ENCODE peak calls at places on chromosomes 11 and 22, in seven cellular contexts. One of them, this sample, is unnamed.
A peak's percentile ranks its signal among the peaks of the same experiment; 100 is the strongest.

GRCh38 chr22:36425977-36426523 is 38.3 kb upstream of the MYH9 start:
- DNase-seq in caudate nucleus: no peak
- DNase-seq in stimulated activated CD4-positive, alpha-beta T cell treated with anti-CD3 and anti-CD28 coated beads, Interleukin-4, amount 100 ng/mL, for 24 hours: no peak
- DNase-seq in left ventricle myocardium inferior: peak; percentile 73
- DNase-seq in activated CD4-positive, alpha-beta T cell treated with anti-CD3 and anti-CD28 coated beads for 4 hours: no peak
- DNase-seq in spleen: peak; percentile 85
- DNase-seq in left colon: no peak
- DNase-seq in this sample: peak; percentile 81

GRCh38 chr11:109785714-109786113 is 307.5 kb upstream of the ZC3H12C start:
- DNase-seq in caudate nucleus: no peak
- DNase-seq in stimulated activated CD4-positive, alpha-beta T cell treated with anti-CD3 and anti-CD28 coated beads, Interleukin-4, amount 100 ng/mL, for 24 hours: no peak
- DNase-seq in left ventricle myocardium inferior: no peak
- DNase-seq in activated CD4-positive, alpha-beta T cell treated with anti-CD3 and anti-CD28 coated beads for 4 hours: no peak
- DNase-seq in spleen: no peak
- DNase-seq in left colon: no peak
- DNase-seq in this sample: peak; percentile 12

GRCh38 chr22:32205974-32206773 is 1.3 kb upstream of the RFPL2 start:
- DNase-seq in caudate nucleus: no peak
- DNase-seq in stimulated activated CD4-positive, alpha-beta T cell treated with anti-CD3 and anti-CD28 coated beads, Interleukin-4, amount 100 ng/mL, for 24 hours: no peak
- DNase-seq in left ventricle myocardium inferior: no peak
- DNase-seq in activated CD4-positive, alpha-beta T cell treated with anti-CD3 and anti-CD28 coated beads for 4 hours: no peak
- DNase-seq in spleen: no peak
- DNase-seq in left colon: no peak
- DNase-seq in this sample: no peak

GRCh38 chr11:65571940-65572339 is 398 bp upstream of the FAM89B start:
- DNase-seq in caudate nucleus: no peak
- DNase-seq in stimulated activated CD4-positive, alpha-beta T cell treated with anti-CD3 and anti-CD28 coated beads, Interleukin-4, amount 100 ng/mL, for 24 hours: no peak
- DNase-seq in left ventricle myocardium inferior: no peak
- DNase-seq in activated CD4-positive, alpha-beta T cell treated with anti-CD3 and anti-CD28 coated beads for 4 hours: no peak
- DNase-seq in spleen: no peak
- DNase-seq in left colon: peak; percentile 53
- DNase-seq in this sample: peak; percentile 47

GRCh38 chr11:47797633-47798032 is 30.5 kb upstream of the FNBP4 start:
- DNase-seq in caudate nucleus: no peak
- DNase-seq in stimulated activated CD4-positive, alpha-beta T cell treated with anti-CD3 and anti-CD28 coated beads, Interleukin-4, amount 100 ng/mL, for 24 hours: peak; percentile 73
- DNase-seq in left ventricle myocardium inferior: no peak
- DNase-seq in activated CD4-positive, alpha-beta T cell treated with anti-CD3 and anti-CD28 coated beads for 4 hours: peak; percentile 37
- DNase-seq in spleen: no peak
- DNase-seq in left colon: no peak
- DNase-seq in this sample: peak; percentile 38

GRCh38 chr22:31400023-31400397 is 606 bp downstream of the DRG1 start:
- DNase-seq in caudate nucleus: no peak
- DNase-seq in stimulated activated CD4-positive, alpha-beta T cell treated with anti-CD3 and anti-CD28 coated beads, Interleukin-4, amount 100 ng/mL, for 24 hours: no peak
- DNase-seq in left ventricle myocardium inferior: no peak
- DNase-seq in activated CD4-positive, alpha-beta T cell treated with anti-CD3 and anti-CD28 coated beads for 4 hours: no peak
- DNase-seq in spleen: no peak
- DNase-seq in left colon: peak; percentile 8
- DNase-seq in this sample: peak; percentile 52

GRCh38 chr11:73585834-73586575 is 11.9 kb downstream of the FAM168A start:
- DNase-seq in caudate nucleus: no peak
- DNase-seq in stimulated activated CD4-positive, alpha-beta T cell treated with anti-CD3 and anti-CD28 coated beads, Interleukin-4, amount 100 ng/mL, for 24 hours: no peak
- DNase-seq in left ventricle myocardium inferior: no peak
- DNase-seq in activated CD4-positive, alpha-beta T cell treated with anti-CD3 and anti-CD28 coated beads for 4 hours: no peak
- DNase-seq in spleen: no peak
- DNase-seq in left colon: no peak
- DNase-seq in this sample: no peak

GRCh38 chr11:67441082-67441683 is 2.1 kb downstream of the CORO1B start:
- DNase-seq in caudate nucleus: no peak
- DNase-seq in stimulated activated CD4-positive, alpha-beta T cell treated with anti-CD3 and anti-CD28 coated beads, Interleukin-4, amount 100 ng/mL, for 24 hours: no peak
- DNase-seq in left ventricle myocardium inferior: no peak
- DNase-seq in activated CD4-positive, alpha-beta T cell treated with anti-CD3 and anti-CD28 coated beads for 4 hours: no peak
- DNase-seq in spleen: no peak
- DNase-seq in left colon: no peak
- DNase-seq in this sample: no peak

GRCh38 chr11:33978376-33978775 is 73.2 kb upstream of the CAPRIN1 start:
- DNase-seq in caudate nucleus: no peak
- DNase-seq in stimulated activated CD4-positive, alpha-beta T cell treated with anti-CD3 and anti-CD28 coated beads, Interleukin-4, amount 100 ng/mL, for 24 hours: no peak
- DNase-seq in left ventricle myocardium inferior: no peak
- DNase-seq in activated CD4-positive, alpha-beta T cell treated with anti-CD3 and anti-CD28 coated beads for 4 hours: no peak
- DNase-seq in spleen: no peak
- DNase-seq in left colon: no peak
- DNase-seq in this sample: no peak

GRCh38 chr11:75319035-75319877 is 32.2 kb downstream of the ARRB1 start:
- DNase-seq in caudate nucleus: no peak
- DNase-seq in stimulated activated CD4-positive, alpha-beta T cell treated with anti-CD3 and anti-CD28 coated beads, Interleukin-4, amount 100 ng/mL, for 24 hours: no peak
- DNase-seq in left ventricle myocardium inferior: no peak
- DNase-seq in activated CD4-positive, alpha-beta T cell treated with anti-CD3 and anti-CD28 coated beads for 4 hours: no peak
- DNase-seq in spleen: no peak
- DNase-seq in left colon: peak; percentile 63
- DNase-seq in this sample: no peak

GRCh38 chr11:134331565-134332188 is at the start of gene GLB1L2:
- DNase-seq in caudate nucleus: peak; percentile 64
- DNase-seq in stimulated activated CD4-positive, alpha-beta T cell treated with anti-CD3 and anti-CD28 coated beads, Interleukin-4, amount 100 ng/mL, for 24 hours: peak; percentile 76
- DNase-seq in left ventricle myocardium inferior: peak; percentile 70
- DNase-seq in activated CD4-positive, alpha-beta T cell treated with anti-CD3 and anti-CD28 coated beads for 4 hours: peak; percentile 75
- DNase-seq in spleen: peak; percentile 91
- DNase-seq in left colon: peak; percentile 91
- DNase-seq in this sample: peak; percentile 36

GRCh38 chr11:82680252-82680651 is 53.4 kb downstream of the FAM181B start:
- DNase-seq in caudate nucleus: no peak
- DNase-seq in stimulated activated CD4-positive, alpha-beta T cell treated with anti-CD3 and anti-CD28 coated beads, Interleukin-4, amount 100 ng/mL, for 24 hours: no peak
- DNase-seq in left ventricle myocardium inferior: no peak
- DNase-seq in activated CD4-positive, alpha-beta T cell treated with anti-CD3 and anti-CD28 coated beads for 4 hours: no peak
- DNase-seq in spleen: no peak
- DNase-seq in left colon: peak; percentile 46
- DNase-seq in this sample: peak; percentile 86

GRCh38 chr11:69449320-69450063 is 32.0 kb upstream of the LINC01488 start:
- DNase-seq in caudate nucleus: no peak
- DNase-seq in stimulated activated CD4-positive, alpha-beta T cell treated with anti-CD3 and anti-CD28 coated beads, Interleukin-4, amount 100 ng/mL, for 24 hours: no peak
- DNase-seq in left ventricle myocardium inferior: peak; percentile 79
- DNase-seq in activated CD4-positive, alpha-beta T cell treated with anti-CD3 and anti-CD28 coated beads for 4 hours: no peak
- DNase-seq in spleen: peak; percentile 88
- DNase-seq in left colon: no peak
- DNase-seq in this sample: peak; percentile 76

GRCh38 chr22:50600541-50600940 is at the start of gene MAPK8IP2:
- DNase-seq in caudate nucleus: peak; percentile 39
- DNase-seq in stimulated activated CD4-positive, alpha-beta T cell treated with anti-CD3 and anti-CD28 coated beads, Interleukin-4, amount 100 ng/mL, for 24 hours: no peak
- DNase-seq in left ventricle myocardium inferior: no peak
- DNase-seq in activated CD4-positive, alpha-beta T cell treated with anti-CD3 and anti-CD28 coated beads for 4 hours: no peak
- DNase-seq in spleen: peak; percentile 70
- DNase-seq in left colon: no peak
- DNase-seq in this sample: no peak

GRCh38 chr22:35627267-35628041 is 10.3 kb upstream of the MB start:
- DNase-seq in caudate nucleus: peak; percentile 29
- DNase-seq in stimulated activated CD4-positive, alpha-beta T cell treated with anti-CD3 and anti-CD28 coated beads, Interleukin-4, amount 100 ng/mL, for 24 hours: peak; percentile 69
- DNase-seq in left ventricle myocardium inferior: peak; percentile 82
- DNase-seq in activated CD4-positive, alpha-beta T cell treated with anti-CD3 and anti-CD28 coated beads for 4 hours: peak; percentile 61
- DNase-seq in spleen: no peak
- DNase-seq in left colon: peak; percentile 92
- DNase-seq in this sample: peak; percentile 94

GRCh38 chr11:124920870-124921609 is 2.0 kb downstream of the HEPN1 start:
- DNase-seq in caudate nucleus: peak; percentile 25
- DNase-seq in stimulated activated CD4-positive, alpha-beta T cell treated with anti-CD3 and anti-CD28 coated beads, Interleukin-4, amount 100 ng/mL, for 24 hours: peak; percentile 78
- DNase-seq in left ventricle myocardium inferior: peak; percentile 81
- DNase-seq in activated CD4-positive, alpha-beta T cell treated with anti-CD3 and anti-CD28 coated beads for 4 hours: peak; percentile 74
- DNase-seq in spleen: peak; percentile 88
- DNase-seq in left colon: peak; percentile 54
- DNase-seq in this sample: peak; percentile 76

GRCh38 chr22:19811811-19812771 is 42.6 kb downstream of the GNB1L start:
- DNase-seq in caudate nucleus: no peak
- DNase-seq in stimulated activated CD4-positive, alpha-beta T cell treated with anti-CD3 and anti-CD28 coated beads, Interleukin-4, amount 100 ng/mL, for 24 hours: no peak
- DNase-seq in left ventricle myocardium inferior: no peak
- DNase-seq in activated CD4-positive, alpha-beta T cell treated with anti-CD3 and anti-CD28 coated beads for 4 hours: no peak
- DNase-seq in spleen: peak; percentile 65
- DNase-seq in left colon: no peak
- DNase-seq in this sample: no peak

GRCh38 chr22:49824936-49825335 is 2.7 kb downstream of the BRD1 start:
- DNase-seq in caudate nucleus: no peak
- DNase-seq in stimulated activated CD4-positive, alpha-beta T cell treated with anti-CD3 and anti-CD28 coated beads, Interleukin-4, amount 100 ng/mL, for 24 hours: no peak
- DNase-seq in left ventricle myocardium inferior: no peak
- DNase-seq in activated CD4-positive, alpha-beta T cell treated with anti-CD3 and anti-CD28 coated beads for 4 hours: no peak
- DNase-seq in spleen: no peak
- DNase-seq in left colon: no peak
- DNase-seq in this sample: no peak

GRCh38 chr11:106132582-106133354 is 55.3 kb downstream of the AASDHPPT start:
- DNase-seq in caudate nucleus: no peak
- DNase-seq in stimulated activated CD4-positive, alpha-beta T cell treated with anti-CD3 and anti-CD28 coated beads, Interleukin-4, amount 100 ng/mL, for 24 hours: no peak
- DNase-seq in left ventricle myocardium inferior: no peak
- DNase-seq in activated CD4-positive, alpha-beta T cell treated with anti-CD3 and anti-CD28 coated beads for 4 hours: no peak
- DNase-seq in spleen: no peak
- DNase-seq in left colon: no peak
- DNase-seq in this sample: no peak

GRCh38 chr11:8721740-8722139 is 39.1 kb downstream of the RPL27A start:
- DNase-seq in caudate nucleus: no peak
- DNase-seq in stimulated activated CD4-positive, alpha-beta T cell treated with anti-CD3 and anti-CD28 coated beads, Interleukin-4, amount 100 ng/mL, for 24 hours: no peak
- DNase-seq in left ventricle myocardium inferior: no peak
- DNase-seq in activated CD4-positive, alpha-beta T cell treated with anti-CD3 and anti-CD28 coated beads for 4 hours: no peak
- DNase-seq in spleen: no peak
- DNase-seq in left colon: peak; percentile 38
- DNase-seq in this sample: peak; percentile 67

GRCh38 chr11:117725048-117725734 is 71.8 kb downstream of the DSCAML1 start:
- DNase-seq in caudate nucleus: no peak
- DNase-seq in stimulated activated CD4-positive, alpha-beta T cell treated with anti-CD3 and anti-CD28 coated beads, Interleukin-4, amount 100 ng/mL, for 24 hours: no peak
- DNase-seq in left ventricle myocardium inferior: no peak
- DNase-seq in activated CD4-positive, alpha-beta T cell treated with anti-CD3 and anti-CD28 coated beads for 4 hours: no peak
- DNase-seq in spleen: peak; percentile 25
- DNase-seq in left colon: no peak
- DNase-seq in this sample: no peak

GRCh38 chr11:93842461-93842860 is 8.0 kb downstream of the VSTM5 start:
- DNase-seq in caudate nucleus: no peak
- DNase-seq in stimulated activated CD4-positive, alpha-beta T cell treated with anti-CD3 and anti-CD28 coated beads, Interleukin-4, amount 100 ng/mL, for 24 hours: no peak
- DNase-seq in left ventricle myocardium inferior: no peak
- DNase-seq in activated CD4-positive, alpha-beta T cell treated with anti-CD3 and anti-CD28 coated beads for 4 hours: no peak
- DNase-seq in spleen: no peak
- DNase-seq in left colon: peak; percentile 77
- DNase-seq in this sample: no peak

GRCh38 chr11:11789735-11790369 is 51.9 kb upstream of the USP47 start:
- DNase-seq in caudate nucleus: no peak
- DNase-seq in stimulated activated CD4-positive, alpha-beta T cell treated with anti-CD3 and anti-CD28 coated beads, Interleukin-4, amount 100 ng/mL, for 24 hours: peak; percentile 12
- DNase-seq in left ventricle myocardium inferior: no peak
- DNase-seq in activated CD4-positive, alpha-beta T cell treated with anti-CD3 and anti-CD28 coated beads for 4 hours: no peak
- DNase-seq in spleen: no peak
- DNase-seq in left colon: peak; percentile 13
- DNase-seq in this sample: no peak

GRCh38 chr11:46386674-46387073 is 4.9 kb downstream of the CHRM4 start:
- DNase-seq in caudate nucleus: no peak
- DNase-seq in stimulated activated CD4-positive, alpha-beta T cell treated with anti-CD3 and anti-CD28 coated beads, Interleukin-4, amount 100 ng/mL, for 24 hours: no peak
- DNase-seq in left ventricle myocardium inferior: no peak
- DNase-seq in activated CD4-positive, alpha-beta T cell treated with anti-CD3 and anti-CD28 coated beads for 4 hours: no peak
- DNase-seq in spleen: peak; percentile 58
- DNase-seq in left colon: no peak
- DNase-seq in this sample: no peak

GRCh38 chr11:46920709-46921108 is 2.4 kb upstream of the LRP4 start:
- DNase-seq in caudate nucleus: no peak
- DNase-seq in stimulated activated CD4-positive, alpha-beta T cell treated with anti-CD3 and anti-CD28 coated beads, Interleukin-4, amount 100 ng/mL, for 24 hours: no peak
- DNase-seq in left ventricle myocardium inferior: no peak
- DNase-seq in activated CD4-positive, alpha-beta T cell treated with anti-CD3 and anti-CD28 coated beads for 4 hours: no peak
- DNase-seq in spleen: no peak
- DNase-seq in left colon: no peak
- DNase-seq in this sample: peak; percentile 83

GRCh38 chr11:125123947-125124633 is 12.7 kb upstream of the TMEM218 start:
- DNase-seq in caudate nucleus: peak; percentile 18
- DNase-seq in stimulated activated CD4-positive, alpha-beta T cell treated with anti-CD3 and anti-CD28 coated beads, Interleukin-4, amount 100 ng/mL, for 24 hours: peak; percentile 42
- DNase-seq in left ventricle myocardium inferior: peak; percentile 32
- DNase-seq in activated CD4-positive, alpha-beta T cell treated with anti-CD3 and anti-CD28 coated beads for 4 hours: peak; percentile 11
- DNase-seq in spleen: peak; percentile 75
- DNase-seq in left colon: peak; percentile 56
- DNase-seq in this sample: peak; percentile 57

GRCh38 chr22:46357711-46358505 is 22.4 kb downstream of the TRMU start:
- DNase-seq in caudate nucleus: no peak
- DNase-seq in stimulated activated CD4-positive, alpha-beta T cell treated with anti-CD3 and anti-CD28 coated beads, Interleukin-4, amount 100 ng/mL, for 24 hours: no peak
- DNase-seq in left ventricle myocardium inferior: no peak
- DNase-seq in activated CD4-positive, alpha-beta T cell treated with anti-CD3 and anti-CD28 coated beads for 4 hours: no peak
- DNase-seq in spleen: no peak
- DNase-seq in left colon: no peak
- DNase-seq in this sample: no peak

GRCh38 chr11:45151362-45151982 is 5.0 kb downstream of the PRDM11 start:
- DNase-seq in caudate nucleus: no peak
- DNase-seq in stimulated activated CD4-positive, alpha-beta T cell treated with anti-CD3 and anti-CD28 coated beads, Interleukin-4, amount 100 ng/mL, for 24 hours: no peak
- DNase-seq in left ventricle myocardium inferior: no peak
- DNase-seq in activated CD4-positive, alpha-beta T cell treated with anti-CD3 and anti-CD28 coated beads for 4 hours: no peak
- DNase-seq in spleen: peak; percentile 42
- DNase-seq in left colon: no peak
- DNase-seq in this sample: no peak